ENCODE peak calls at places on chromosome 1, in four cellular contexts. F, Y, X and Q are unnamed samples.

GRCh38 chr1:63787875-63788274 is 14.1 kb downstream of the ROR1 start:
- DNase-seq in F (no peak), Y (no peak), X (no peak), Q (no peak)

GRCh38 chr1:87684194-87684593 is 355.5 kb downstream of the LMO4 start:
- DNase-seq in F (no peak), Y (no peak), X (no peak), Q (no peak)

GRCh38 chr1:85604598-85604997 is 24.0 kb downstream of the CCN1 start:
- DNase-seq in F (no peak), Y (no peak), X (no peak), Q (no peak)

GRCh38 chr1:215146252-215146975 is 63.9 kb downstream of the KCNK2 start:
- DNase-seq in F (no peak), Y (peak), X (no peak), Q (peak)

GRCh38 chr1:63635681-63636080 is 42.5 kb downstream of the PGM1 start:
- DNase-seq in F (no peak), Y (no peak), X (no peak), Q (no peak)

GRCh38 chr1:157231844-157232550 is 93.8 kb upstream of the ETV3 start:
- DNase-seq in F (no peak), Y (no peak), X (no peak), Q (no peak)

GRCh38 chr1:243471754-243472725 is 216.2 kb downstream of the SDCCAG8 start:
- DNase-seq in F (peak), Y (peak), X (no peak), Q (no peak)

GRCh38 chr1:230684146-230684545 is 29.8 kb downstream of the AGT start:
- DNase-seq in F (no peak), Y (no peak), X (no peak), Q (no peak)

GRCh38 chr1:234620272-234620711 is 10.3 kb upstream of the IRF2BP2 start:
- DNase-seq in F (no peak), Y (no peak), X (no peak), Q (no peak)

GRCh38 chr1:25031966-25032667 is 102.0 kb upstream of the RUNX3 start:
- DNase-seq in F (peak), Y (no peak), X (no peak), Q (no peak)

GRCh38 chr1:53585116-53585515 is 125.9 kb downstream of the DMRTB1 start:
- DNase-seq in F (peak), Y (no peak), X (no peak), Q (no peak)

GRCh38 chr1:2290171-2290578 is 62.1 kb downstream of the SKI start:
- DNase-seq in F (no peak), Y (no peak), X (no peak), Q (no peak)

GRCh38 chr1:22416555-22417454 is 34.8 kb upstream of the ZBTB40 start:
- DNase-seq in F (peak), Y (peak), X (peak), Q (peak)

GRCh38 chr1:72623299-72623708 is 341.0 kb upstream of the NEGR1 start:
- DNase-seq in F (peak), Y (peak), X (no peak), Q (peak)

GRCh38 chr1:6674796-6675195 is 26.8 kb downstream of the DNAJC11 start:
- DNase-seq in F (no peak), Y (no peak), X (no peak), Q (no peak)

GRCh38 chr1:49363628-49364027 is 586.9 kb upstream of the BEND5 start:
- DNase-seq in F (no peak), Y (no peak), X (no peak), Q (no peak)

GRCh38 chr1:84298688-84299535 is 2.6 kb upstream of the SAMD13 start:
- DNase-seq in F (no peak), Y (peak), X (peak), Q (peak)

GRCh38 chr1:44044071-44044801 is 13.0 kb upstream of the SLC6A9 start:
- DNase-seq in F (no peak), Y (no peak), X (no peak), Q (no peak)

GRCh38 chr1:182807907-182808306 is 18.3 kb downstream of the NPL start:
- DNase-seq in F (no peak), Y (no peak), X (no peak), Q (no peak)

GRCh38 chr1:183726825-183727224 is 73.7 kb upstream of the APOBEC4 start:
- DNase-seq in F (no peak), Y (no peak), X (no peak), Q (no peak)

GRCh38 chr1:45340816-45341215 is 576 bp upstream of the MUTYH start:
- DNase-seq in F (peak), Y (no peak), X (no peak), Q (no peak)

GRCh38 chr1:109573785-109574184 is 25.4 kb downstream of the GNAI3 start:
- DNase-seq in F (no peak), Y (no peak), X (no peak), Q (no peak)

GRCh38 chr1:53139911-53140310 is 2.5 kb downstream of the SLC1A7 start:
- DNase-seq in F (no peak), Y (no peak), X (no peak), Q (no peak)

GRCh38 chr1:50959913-50960844 is at the start of gene FAF1:
- DNase-seq in F (no peak), Y (peak), X (peak), Q (peak)
- TF ChIP-seq CTCF in F (no peak), Y (peak), X (peak), Q (peak)

GRCh38 chr1:70667771-70668170 is 256.7 kb downstream of the CTH start:
- DNase-seq in F (no peak), Y (no peak), X (no peak), Q (no peak)
- TF ChIP-seq CTCF in F (no peak), Y (no peak), X (no peak), Q (no peak)

GRCh38 chr1:26286064-26286416 is 6.2 kb downstream of the SH3BGRL3 start:
- DNase-seq in F (no peak), Y (no peak), X (no peak), Q (no peak)

GRCh38 chr1:26283871-26284596 is 4.1 kb downstream of the SH3BGRL3 start:
- DNase-seq in F (no peak), Y (no peak), X (no peak), Q (no peak)

GRCh38 chr1:26287033-26287711 is 7.3 kb downstream of the SH3BGRL3 start:
- DNase-seq in F (peak), Y (no peak), X (no peak), Q (no peak)

GRCh38 chr1:26284597-26285351 is 4.9 kb downstream of the SH3BGRL3 start:
- DNase-seq in F (no peak), Y (peak), X (peak), Q (peak)

GRCh38 chr1:26285366-26286063 is 5.6 kb downstream of the SH3BGRL3 start:
- DNase-seq in F (no peak), Y (peak), X (peak), Q (peak)
- TF ChIP-seq CTCF in F (peak), Y (peak), X (peak), Q (peak)

DNA sequence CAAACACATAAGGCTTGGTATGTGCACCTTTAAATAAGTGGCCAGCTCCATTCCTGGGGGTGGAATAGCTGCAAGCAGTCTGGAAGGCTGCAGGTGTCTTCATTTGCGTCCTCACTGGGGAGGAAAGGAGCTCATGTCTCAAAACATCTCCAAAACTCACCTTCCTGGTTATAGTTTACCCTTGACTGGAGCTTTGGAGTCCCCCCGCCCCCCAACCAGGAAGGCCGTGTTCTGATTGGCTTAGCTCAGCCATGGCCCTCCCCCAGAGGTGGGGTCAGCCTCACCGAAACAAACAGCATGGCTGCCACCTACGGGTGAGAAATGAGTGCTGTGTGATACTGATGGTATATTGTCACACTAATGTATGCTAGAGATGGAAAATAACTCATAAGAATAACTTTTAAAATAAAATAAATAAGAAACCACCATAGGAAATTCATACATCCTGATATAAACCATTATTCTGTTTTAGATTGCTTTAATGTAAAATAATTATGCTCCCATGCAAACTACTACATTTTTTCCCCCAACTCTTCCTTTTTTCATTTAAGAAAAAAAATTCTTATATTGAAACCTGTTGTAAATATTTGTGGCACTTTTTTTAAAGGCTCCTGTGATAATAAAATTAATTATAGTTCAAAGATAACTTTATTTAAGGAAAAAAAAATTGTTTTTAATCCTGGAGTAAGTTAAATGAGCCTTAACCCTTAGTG is 90.8 kb downstream of the ZP4 start:
- DNase-seq in F (peak), Y (peak), X (peak), Q (peak)
- TF ChIP-seq CTCF in F (peak), Y (peak), X (peak), Q (peak)

GRCh38 chr1:8831329-8831728 is 13.9 kb upstream of the RERE start:
- DNase-seq in F (no peak), Y (peak), X (no peak), Q (no peak)
- TF ChIP-seq CTCF in F (peak), Y (peak), X (peak), Q (peak)

GRCh38 chr1:232628335-232629214 is 1.4 kb downstream of the SIPA1L2 start:
- DNase-seq in F (peak), Y (no peak), X (no peak), Q (no peak)
- TF ChIP-seq CTCF in F (peak), Y (peak), X (no peak), Q (peak)

GRCh38 chr1:65151641-65152040 is 3.6 kb downstream of the AK4 start:
- DNase-seq in F (no peak), Y (no peak), X (no peak), Q (no peak)

GRCh38 chr1:65150583-65151263 is 2.7 kb downstream of the AK4 start:
- DNase-seq in F (no peak), Y (peak), X (no peak), Q (no peak)

GRCh38 chr1:65149753-65150463 is 1.9 kb downstream of the AK4 start:
- DNase-seq in F (no peak), Y (peak), X (no peak), Q (no peak)

GRCh38 chr1:65156910-65157545 is 9.0 kb downstream of the AK4 start:
- DNase-seq in F (no peak), Y (no peak), X (no peak), Q (no peak)

DNA sequence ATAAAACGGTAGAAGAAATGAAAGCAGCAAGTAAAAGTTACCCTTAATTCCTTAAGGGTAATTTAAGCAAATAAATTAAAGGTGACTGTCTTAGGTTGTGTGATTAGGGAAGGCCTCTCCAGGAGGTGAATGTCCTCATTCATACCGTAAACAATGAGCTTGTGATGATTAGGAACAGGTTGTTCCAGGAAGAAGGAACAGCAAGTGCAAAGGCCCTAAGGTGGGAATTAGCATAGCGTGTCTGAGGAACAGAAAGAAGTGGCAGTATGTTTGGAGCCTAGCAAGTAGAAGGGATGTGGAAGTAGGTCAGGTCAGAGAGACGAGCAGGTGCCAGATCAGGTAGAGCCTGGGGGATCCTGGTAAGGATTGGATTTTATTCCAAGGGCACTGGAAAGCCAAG is 5.6 kb downstream of the AK4 start:
- DNase-seq in F (no peak), Y (no peak), X (no peak), Q (no peak)
- TF ChIP-seq CTCF in F (no peak), Y (no peak), X (no peak), Q (no peak)

GRCh38 chr1:34759472-34760357 is at the start of gene GJB4:
- DNase-seq in F (no peak), Y (peak), X (no peak), Q (no peak)
- TF ChIP-seq CTCF in F (no peak), Y (peak), X (peak), Q (no peak)

DNA sequence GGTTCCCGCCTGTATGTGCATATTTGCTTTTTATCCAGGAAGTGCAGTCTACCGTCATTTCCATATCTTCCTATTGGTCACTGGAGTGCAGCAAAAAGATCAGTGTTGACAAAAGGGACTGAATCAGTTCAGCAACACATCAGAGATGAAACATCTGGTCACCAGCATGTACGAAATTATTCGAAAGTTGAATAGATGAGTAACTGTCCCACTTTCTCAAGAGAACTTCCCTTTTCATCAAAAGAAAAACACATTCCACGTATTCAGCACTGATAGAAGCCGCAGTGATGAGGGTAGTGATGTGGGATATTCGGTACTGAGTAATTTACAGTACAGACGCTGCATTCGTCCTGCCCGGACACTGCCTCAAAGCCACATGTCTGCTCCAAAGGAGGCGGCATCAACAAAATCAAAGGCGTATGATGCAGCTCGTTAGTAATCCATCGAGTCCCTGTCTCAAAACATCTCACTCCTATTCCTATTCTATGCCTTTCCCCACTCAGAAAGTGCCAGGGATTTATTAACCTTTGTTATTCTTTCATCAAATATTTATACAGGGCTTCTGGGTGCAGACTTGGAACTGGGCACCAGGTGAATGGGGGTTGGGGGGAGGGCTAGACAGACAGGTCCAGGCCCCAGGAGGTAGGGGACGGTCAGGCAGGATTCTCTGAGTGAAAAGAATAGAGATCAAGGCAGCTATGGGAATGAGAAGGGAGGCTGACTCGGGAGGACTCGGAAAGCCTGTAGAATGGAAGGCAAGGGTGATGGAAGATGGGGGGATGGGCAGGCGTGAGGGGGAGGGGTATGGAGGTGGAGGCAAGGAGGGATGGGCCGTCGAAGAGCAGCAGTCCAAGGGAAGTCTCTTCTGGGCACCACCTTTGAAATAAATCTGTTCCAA is 79.5 kb upstream of the SLC45A1 start:
- DNase-seq in F (no peak), Y (no peak), X (no peak), Q (no peak)
- TF ChIP-seq CTCF in F (no peak), Y (no peak), X (no peak), Q (no peak)